ENCODE peak calls at places on chromosomes 12 and 14, in seven cellular contexts. I is neural crest cell, S is fibroblast of lung, R is RWPE1, J is cardiac muscle cell, L is thoracic aorta, O is adrenal gland. W is an unnamed sample.

GRCh38 chr14:52327374-52328226 is 13.5 kb downstream of the PTGER2 start:
- DNase-seq in I (no peak), S (no peak), R (no peak), J (no peak), L (no peak), O (no peak), W (no peak)

GRCh38 chr12:50572275-50572674 is 67.5 kb downstream of the DIP2B start:
- DNase-seq in I (no peak), S (peak; percentile 78), R (peak; percentile 42), J (peak; percentile 93), L (no peak), O (no peak), W (no peak)

GRCh38 chr14:103899316-103899715 is 28.9 kb upstream of the TDRD9 start:
- DNase-seq in I (no peak), S (no peak), R (no peak), J (no peak), L (no peak), O (no peak), W (no peak)

GRCh38 chr12:13581031-13581430 is 384.5 kb downstream of the EMP1 start:
- DNase-seq in I (no peak), S (no peak), R (no peak), J (no peak), L (no peak), O (no peak), W (no peak)

GRCh38 chr12:38904932-38905479 is 385 bp downstream of the CPNE8 start:
- DNase-seq in I (peak; percentile 33), S (peak; percentile 79), R (peak; percentile 85), J (peak; percentile 87), L (peak; percentile 79), O (peak; percentile 95), W (peak; percentile 62)

GRCh38 chr12:65871865-65872645 is 47.8 kb downstream of the HMGA2 start:
- DNase-seq in I (no peak), S (no peak), R (no peak), J (no peak), L (no peak), O (no peak), W (no peak)

GRCh38 chr14:56059054-56059453 is 59.2 kb upstream of the PELI2 start:
- DNase-seq in I (no peak), S (no peak), R (no peak), J (peak; percentile 69), L (no peak), O (peak; percentile 19), W (no peak)

GRCh38 chr12:54397157-54397556 is 12.6 kb upstream of the ZNF385A start:
- DNase-seq in I (no peak), S (no peak), R (no peak), J (no peak), L (no peak), O (no peak), W (no peak)

GRCh38 chr12:124566181-124567034 is 1.0 kb downstream of the NCOR2 start:
- DNase-seq in I (peak; percentile 60), S (peak; percentile 80), R (peak; percentile 93), J (peak; percentile 78), L (peak; percentile 66), O (peak; percentile 92), W (peak; percentile 81)

GRCh38 chr12:96513681-96514080 is 24.3 kb downstream of the CFAP54 start:
- DNase-seq in I (no peak), S (peak; percentile 33), R (no peak), J (no peak), L (no peak), O (no peak), W (no peak)

GRCh38 chr12:52608161-52608560 is 6.9 kb upstream of the KRT72 start:
- DNase-seq in I (no peak), S (no peak), R (no peak), J (no peak), L (no peak), O (no peak), W (no peak)

GRCh38 chr12:96497800-96498199 is 8.4 kb downstream of the CFAP54 start:
- DNase-seq in I (no peak), S (peak; percentile 35), R (no peak), J (peak; percentile 37), L (no peak), O (no peak), W (no peak)

GRCh38 chr14:92680781-92681650 is 67.4 kb downstream of the LGMN start:
- DNase-seq in I (peak; percentile 68), S (peak; percentile 59), R (peak; percentile 83), J (peak; percentile 84), L (no peak), O (peak; percentile 80), W (peak; percentile 77)

GRCh38 chr14:68147331-68147730 is 327.8 kb downstream of the RAD51B start:
- DNase-seq in I (no peak), S (no peak), R (no peak), J (peak; percentile 43), L (no peak), O (no peak), W (no peak)

GRCh38 chr12:666766-667308 is 3.6 kb upstream of the NINJ2 start:
- DNase-seq in I (no peak), S (peak; percentile 63), R (peak; percentile 12), J (no peak), L (no peak), O (no peak), W (no peak)

GRCh38 chr12:83709899-83710298 is 1023.2 kb downstream of the TMTC2 start:
- DNase-seq in I (no peak), S (no peak), R (no peak), J (no peak), L (no peak), O (no peak), W (no peak)

GRCh38 chr12:25550186-25550585 is 2.9 kb downstream of the LMNTD1 start:
- DNase-seq in I (no peak), S (peak; percentile 79), R (no peak), J (no peak), L (no peak), O (no peak), W (no peak)

GRCh38 chr12:109625749-109626377 is 52.3 kb downstream of the MVK start:
- DNase-seq in I (no peak), S (no peak), R (no peak), J (no peak), L (no peak), O (no peak), W (no peak)

GRCh38 chr14:104107101-104107581 is 21.6 kb downstream of the ASPG start:
- DNase-seq in I (no peak), S (no peak), R (no peak), J (no peak), L (no peak), O (no peak), W (peak; percentile 19)

GRCh38 chr14:64634558-64634957 is 69.7 kb upstream of the PLEKHG3 start:
- DNase-seq in I (no peak), S (no peak), R (no peak), J (no peak), L (no peak), O (no peak), W (no peak)
- TF ChIP-seq CTCF in I (no peak), S (no peak), R (no peak), J (no peak), L (no peak), O (no peak), W (no peak)

GRCh38 chr14:32085182-32085844 is 8.2 kb downstream of the ARHGAP5 start:
- DNase-seq in I (no peak), S (no peak), R (no peak), J (no peak), L (no peak), O (no peak), W (no peak)
- TF ChIP-seq CTCF in I (no peak), S (no peak), R (no peak), J (no peak), L (no peak), O (no peak), W (no peak)

GRCh38 chr14:64298773-64299172 is 4.6 kb upstream of the ESR2 start:
- DNase-seq in I (no peak), S (no peak), R (no peak), J (no peak), L (no peak), O (no peak), W (no peak)

DNA sequence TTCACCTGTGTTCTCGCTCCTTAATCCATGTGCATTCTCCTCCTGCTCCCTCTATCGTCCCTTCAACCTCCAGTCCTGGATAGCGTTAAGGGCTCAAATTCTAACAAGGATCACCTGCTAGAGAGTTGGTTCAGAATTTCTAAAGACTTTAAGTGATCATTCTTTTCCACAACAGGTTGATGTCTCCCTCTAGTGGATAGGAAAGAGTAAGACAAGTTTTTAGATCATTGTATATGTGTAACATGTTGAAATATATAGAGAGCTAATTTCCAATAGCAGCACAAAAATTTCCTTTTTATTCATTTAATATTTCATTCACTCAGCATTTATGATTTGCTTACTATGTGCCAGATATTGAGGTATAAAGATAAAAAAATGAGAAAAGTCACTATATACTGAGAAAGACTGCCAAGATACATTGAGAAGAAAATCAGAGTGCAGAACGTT is 9.3 kb upstream of the ESR2 start:
- DNase-seq in I (no peak), S (peak; percentile 52), R (peak; percentile 64), J (peak; percentile 72), L (no peak), O (no peak), W (peak; percentile 10)
- TF ChIP-seq CTCF in I (peak; percentile 89), S (peak; percentile 48), R (peak; percentile 84), J (peak; percentile 72), L (peak; percentile 80), O (peak; percentile 74), W (peak; percentile 83)

GRCh38 chr12:74021937-74022336 is 515.7 kb upstream of the ATXN7L3B start:
- DNase-seq in I (peak; percentile 61), S (peak; percentile 51), R (peak; percentile 26), J (peak; percentile 35), L (no peak), O (peak; percentile 76), W (peak; percentile 74)
- TF ChIP-seq CTCF in I (peak; percentile 74), S (peak; percentile 17), R (peak; percentile 71), J (peak; percentile 44), L (no peak), O (peak; percentile 28), W (peak; percentile 67)

W was measured in nephron progenitor cell.